ENCODE peak calls at places on chromosomes 2 and 18, in nine cellular contexts. One of them, this sample, is unnamed. For H3K4me1, the result is how much of the 10 kb centered on the place peaks cover.

GRCh38 chr2:238811765-238812164 is 36.1 kb upstream of the TWIST2 start:
- DNase-seq in upper lobe of right lung: no peak
- DNase-seq in psoas muscle: no peak
- DNase-seq in neuronal stem cell: no peak
- DNase-seq in tibial nerve: no peak
- DNase-seq in mammary epithelial cell: no peak
- DNase-seq in lung: no peak
- DNase-seq in keratinocyte: no peak
- DNase-seq in naive thymus-derived CD4-positive, alpha-beta T cell: no peak
- DNase-seq in this sample: no peak

GRCh38 chr2:226873826-226874225 is 38.0 kb downstream of the RHBDD1 start:
- DNase-seq in neuronal stem cell: no peak
- DNase-seq in keratinocyte: no peak
- DNase-seq in naive thymus-derived CD4-positive, alpha-beta T cell: no peak
- DNase-seq in tibial nerve: no peak
- DNase-seq in psoas muscle: no peak
- DNase-seq in lung: no peak
- DNase-seq in upper lobe of right lung: no peak
- DNase-seq in mammary epithelial cell: no peak
- DNase-seq in this sample: no peak

GRCh38 chr2:27083410-27084296 is 2.9 kb upstream of the KHK start:
- DNase-seq in naive thymus-derived CD4-positive, alpha-beta T cell: no peak
- DNase-seq in psoas muscle: peak
- DNase-seq in tibial nerve: no peak
- DNase-seq in neuronal stem cell: no peak
- DNase-seq in upper lobe of right lung: no peak
- DNase-seq in lung: no peak
- DNase-seq in keratinocyte: no peak
- DNase-seq in mammary epithelial cell: peak
- DNase-seq in this sample: peak

GRCh38 chr18:37380546-37381110 is 185.0 kb downstream of the CELF4 start:
- DNase-seq in neuronal stem cell: no peak
- DNase-seq in mammary epithelial cell: no peak
- DNase-seq in upper lobe of right lung: no peak
- DNase-seq in naive thymus-derived CD4-positive, alpha-beta T cell: no peak
- DNase-seq in lung: no peak
- DNase-seq in keratinocyte: no peak
- DNase-seq in psoas muscle: no peak
- DNase-seq in tibial nerve: no peak
- DNase-seq in this sample: no peak

GRCh38 chr2:88489181-88489580 is 36.7 kb upstream of the FOXI3 start:
- DNase-seq in lung: no peak
- DNase-seq in keratinocyte: no peak
- DNase-seq in naive thymus-derived CD4-positive, alpha-beta T cell: no peak
- DNase-seq in upper lobe of right lung: no peak
- DNase-seq in neuronal stem cell: no peak
- DNase-seq in psoas muscle: no peak
- DNase-seq in mammary epithelial cell: no peak
- DNase-seq in tibial nerve: no peak
- DNase-seq in this sample: no peak

GRCh38 chr2:227876536-227876882 is 5.1 kb downstream of the DAW1 start:
- DNase-seq in upper lobe of right lung: no peak
- DNase-seq in mammary epithelial cell: no peak
- DNase-seq in neuronal stem cell: no peak
- DNase-seq in psoas muscle: no peak
- DNase-seq in lung: no peak
- DNase-seq in keratinocyte: no peak
- DNase-seq in naive thymus-derived CD4-positive, alpha-beta T cell: no peak
- DNase-seq in tibial nerve: no peak
- DNase-seq in this sample: no peak

GRCh38 chr2:174573621-174574081 is 24.0 kb downstream of the WIPF1 start:
- DNase-seq in keratinocyte: no peak
- DNase-seq in lung: peak
- DNase-seq in naive thymus-derived CD4-positive, alpha-beta T cell: peak
- DNase-seq in tibial nerve: no peak
- DNase-seq in mammary epithelial cell: peak
- DNase-seq in neuronal stem cell: no peak
- DNase-seq in psoas muscle: no peak
- DNase-seq in upper lobe of right lung: peak
- DNase-seq in this sample: peak

GRCh38 chr18:13521418-13521817 is 204.9 kb downstream of the FAM210A start:
- DNase-seq in psoas muscle: no peak
- DNase-seq in upper lobe of right lung: no peak
- DNase-seq in lung: no peak
- DNase-seq in keratinocyte: no peak
- DNase-seq in mammary epithelial cell: no peak
- DNase-seq in tibial nerve: no peak
- DNase-seq in naive thymus-derived CD4-positive, alpha-beta T cell: no peak
- DNase-seq in neuronal stem cell: no peak
- DNase-seq in this sample: no peak

GRCh38 chr2:81050580-81050979 is 746.0 kb upstream of the LRRTM1 start:
- DNase-seq in naive thymus-derived CD4-positive, alpha-beta T cell: no peak
- DNase-seq in tibial nerve: no peak
- DNase-seq in upper lobe of right lung: no peak
- DNase-seq in mammary epithelial cell: no peak
- DNase-seq in keratinocyte: no peak
- DNase-seq in psoas muscle: no peak
- DNase-seq in lung: no peak
- DNase-seq in neuronal stem cell: no peak
- DNase-seq in this sample: no peak

GRCh38 chr2:239393401-239393940 is 7.3 kb downstream of the HDAC4 start:
- DNase-seq in tibial nerve: peak
- DNase-seq in keratinocyte: no peak
- DNase-seq in lung: no peak
- DNase-seq in naive thymus-derived CD4-positive, alpha-beta T cell: no peak
- DNase-seq in mammary epithelial cell: no peak
- DNase-seq in upper lobe of right lung: peak
- DNase-seq in psoas muscle: peak
- DNase-seq in neuronal stem cell: no peak
- DNase-seq in this sample: peak

GRCh38 chr18:13407484-13407883 is 188.9 kb downstream of the LDLRAD4 start:
- DNase-seq in neuronal stem cell: no peak
- DNase-seq in lung: no peak
- DNase-seq in keratinocyte: no peak
- DNase-seq in mammary epithelial cell: no peak
- DNase-seq in tibial nerve: no peak
- DNase-seq in upper lobe of right lung: no peak
- DNase-seq in naive thymus-derived CD4-positive, alpha-beta T cell: no peak
- DNase-seq in psoas muscle: no peak
- DNase-seq in this sample: no peak

GRCh38 chr18:48230459-48231113 is 178.6 kb downstream of the ZBTB7C start:
- DNase-seq in naive thymus-derived CD4-positive, alpha-beta T cell: no peak
- DNase-seq in tibial nerve: peak
- DNase-seq in psoas muscle: peak
- DNase-seq in mammary epithelial cell: peak
- DNase-seq in upper lobe of right lung: peak
- DNase-seq in keratinocyte: no peak
- DNase-seq in lung: peak
- DNase-seq in neuronal stem cell: peak
- DNase-seq in this sample: peak

GRCh38 chr2:48482313-48482712 is 47.6 kb upstream of the STON1 start:
- DNase-seq in keratinocyte: no peak
- DNase-seq in tibial nerve: no peak
- DNase-seq in mammary epithelial cell: no peak
- DNase-seq in neuronal stem cell: no peak
- DNase-seq in lung: no peak
- DNase-seq in psoas muscle: no peak
- DNase-seq in naive thymus-derived CD4-positive, alpha-beta T cell: no peak
- DNase-seq in upper lobe of right lung: no peak
- DNase-seq in this sample: no peak

GRCh38 chr2:48480526-48480925 is 49.4 kb upstream of the STON1 start:
- DNase-seq in lung: no peak
- DNase-seq in psoas muscle: no peak
- DNase-seq in upper lobe of right lung: no peak
- DNase-seq in neuronal stem cell: no peak
- DNase-seq in mammary epithelial cell: no peak
- DNase-seq in tibial nerve: no peak
- DNase-seq in keratinocyte: no peak
- DNase-seq in naive thymus-derived CD4-positive, alpha-beta T cell: no peak
- DNase-seq in this sample: no peak

GRCh38 chr2:48483916-48484315 is 46.0 kb upstream of the STON1 start:
- DNase-seq in keratinocyte: no peak
- DNase-seq in upper lobe of right lung: no peak
- DNase-seq in psoas muscle: no peak
- DNase-seq in naive thymus-derived CD4-positive, alpha-beta T cell: no peak
- DNase-seq in tibial nerve: no peak
- DNase-seq in neuronal stem cell: no peak
- DNase-seq in lung: no peak
- DNase-seq in mammary epithelial cell: no peak
- DNase-seq in this sample: no peak

GRCh38 chr2:48482774-48483173 is 47.2 kb upstream of the STON1 start:
- DNase-seq in lung: no peak
- DNase-seq in naive thymus-derived CD4-positive, alpha-beta T cell: no peak
- DNase-seq in keratinocyte: peak
- DNase-seq in psoas muscle: no peak
- DNase-seq in mammary epithelial cell: peak
- DNase-seq in tibial nerve: no peak
- DNase-seq in upper lobe of right lung: no peak
- DNase-seq in neuronal stem cell: no peak
- DNase-seq in this sample: no peak

DNA sequence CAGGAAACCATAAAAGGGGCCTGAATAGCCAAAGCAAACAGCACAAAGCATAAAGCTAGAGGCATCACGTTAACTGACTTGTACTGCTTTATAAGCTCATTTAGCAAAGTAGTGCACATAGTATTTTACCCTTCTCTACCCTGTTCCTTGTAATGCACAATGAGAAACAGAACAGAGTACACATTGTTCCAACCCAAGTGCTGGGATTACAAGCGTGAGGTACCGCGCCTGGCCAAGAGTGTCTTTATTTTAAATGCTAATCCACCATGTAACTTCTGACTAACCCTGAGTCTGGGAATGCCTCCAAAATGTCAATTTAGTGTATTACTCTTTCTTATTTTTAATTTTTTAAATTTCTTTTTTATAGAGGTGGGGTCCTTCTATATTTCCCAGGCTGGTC is 46.4 kb upstream of the STON1 start:
- DNase-seq in mammary epithelial cell: no peak
- DNase-seq in keratinocyte: no peak
- DNase-seq in upper lobe of right lung: no peak
- DNase-seq in neuronal stem cell: no peak
- DNase-seq in psoas muscle: no peak
- DNase-seq in lung: no peak
- DNase-seq in tibial nerve: no peak
- DNase-seq in naive thymus-derived CD4-positive, alpha-beta T cell: no peak
- DNase-seq in this sample: no peak
- H3K4me1 ChIP-seq in mammary epithelial cell: under half
- H3K4me1 ChIP-seq in keratinocyte: under half
- H3K4me1 ChIP-seq in upper lobe of right lung: under half
- H3K4me1 ChIP-seq in neuronal stem cell: under half
- H3K4me1 ChIP-seq in psoas muscle: under half
- H3K4me1 ChIP-seq in lung: under half
- H3K4me1 ChIP-seq in tibial nerve: under half
- H3K4me1 ChIP-seq in naive thymus-derived CD4-positive, alpha-beta T cell: under half
- H3K4me1 ChIP-seq in this sample: under half

DNA sequence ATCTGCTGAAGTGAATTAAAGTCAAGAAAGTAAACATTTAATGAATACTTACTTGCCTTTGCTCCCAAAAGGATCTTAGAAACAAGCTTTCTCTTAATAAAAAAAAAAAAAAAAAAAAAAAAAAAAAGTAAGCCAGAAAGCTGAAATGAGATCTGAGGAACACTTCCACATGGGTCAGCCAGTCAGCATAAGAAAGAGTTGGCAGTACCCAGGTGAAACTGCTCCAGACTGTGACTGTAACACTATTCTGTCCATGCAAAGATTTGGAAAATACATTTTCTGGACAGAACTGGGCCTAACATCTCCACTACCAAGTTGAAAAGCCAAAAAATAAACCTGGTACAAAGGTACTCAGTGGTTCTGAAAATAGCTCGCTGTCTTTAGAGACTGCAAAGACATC is 135.7 kb downstream of the THADA start:
- DNase-seq in lung: no peak
- DNase-seq in mammary epithelial cell: no peak
- DNase-seq in naive thymus-derived CD4-positive, alpha-beta T cell: no peak
- DNase-seq in tibial nerve: no peak
- DNase-seq in neuronal stem cell: no peak
- DNase-seq in keratinocyte: no peak
- DNase-seq in upper lobe of right lung: no peak
- DNase-seq in psoas muscle: no peak
- DNase-seq in this sample: no peak
- H3K4me1 ChIP-seq in lung: under half
- H3K4me1 ChIP-seq in mammary epithelial cell: half or more
- H3K4me1 ChIP-seq in naive thymus-derived CD4-positive, alpha-beta T cell: under half
- H3K4me1 ChIP-seq in tibial nerve: half or more
- H3K4me1 ChIP-seq in neuronal stem cell: under half
- H3K4me1 ChIP-seq in keratinocyte: under half
- H3K4me1 ChIP-seq in upper lobe of right lung: half or more
- H3K4me1 ChIP-seq in psoas muscle: under half
- H3K4me1 ChIP-seq in this sample: half or more

DNA sequence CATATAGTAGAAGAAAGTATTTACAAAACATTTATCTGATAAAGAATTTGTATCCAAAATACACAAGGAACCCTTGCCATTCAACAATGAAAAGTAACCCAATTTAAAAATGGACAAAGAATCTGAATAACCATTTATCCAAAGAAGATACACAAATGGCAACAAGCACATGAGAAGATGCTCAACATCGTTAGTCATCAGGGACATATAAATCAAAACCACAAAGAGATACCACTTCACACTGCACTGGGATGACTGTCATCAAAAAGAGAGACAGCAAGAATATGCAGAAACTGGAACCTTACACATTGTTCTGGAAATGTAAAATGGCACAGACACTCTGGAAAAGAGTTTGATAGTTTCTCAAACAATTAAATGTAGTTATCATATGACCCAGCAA is 27.3 kb downstream of the GAREM1 start:
- DNase-seq in mammary epithelial cell: no peak
- DNase-seq in lung: no peak
- DNase-seq in keratinocyte: no peak
- DNase-seq in psoas muscle: no peak
- DNase-seq in upper lobe of right lung: no peak
- DNase-seq in naive thymus-derived CD4-positive, alpha-beta T cell: no peak
- DNase-seq in tibial nerve: no peak
- DNase-seq in neuronal stem cell: no peak
- DNase-seq in this sample: no peak
- H3K4me1 ChIP-seq in mammary epithelial cell: under half
- H3K4me1 ChIP-seq in lung: under half
- H3K4me1 ChIP-seq in keratinocyte: under half
- H3K4me1 ChIP-seq in psoas muscle: under half
- H3K4me1 ChIP-seq in upper lobe of right lung: under half
- H3K4me1 ChIP-seq in naive thymus-derived CD4-positive, alpha-beta T cell: under half
- H3K4me1 ChIP-seq in tibial nerve: under half
- H3K4me1 ChIP-seq in neuronal stem cell: under half
- H3K4me1 ChIP-seq in this sample: under half

GRCh38 chr18:66196805-66197204 is 407.1 kb downstream of the CDH19 start:
- DNase-seq in keratinocyte: no peak
- DNase-seq in mammary epithelial cell: no peak
- DNase-seq in tibial nerve: no peak
- DNase-seq in upper lobe of right lung: no peak
- DNase-seq in naive thymus-derived CD4-positive, alpha-beta T cell: no peak
- DNase-seq in psoas muscle: no peak
- DNase-seq in neuronal stem cell: no peak
- DNase-seq in lung: no peak
- DNase-seq in this sample: no peak
- H3K4me1 ChIP-seq in keratinocyte: under half
- H3K4me1 ChIP-seq in mammary epithelial cell: under half
- H3K4me1 ChIP-seq in tibial nerve: under half
- H3K4me1 ChIP-seq in upper lobe of right lung: under half
- H3K4me1 ChIP-seq in naive thymus-derived CD4-positive, alpha-beta T cell: under half
- H3K4me1 ChIP-seq in psoas muscle: under half
- H3K4me1 ChIP-seq in neuronal stem cell: under half
- H3K4me1 ChIP-seq in lung: under half
- H3K4me1 ChIP-seq in this sample: under half

This sample was measured in spleen.